ENCODE peak calls at places on chromosome 18, in five cellular contexts. Q is endothelial cell, C is left lung, W is astrocyte of the spinal cord, S is prostate gland. T is an unnamed sample.

GRCh38 chr18:57429607-57430165 is 5.5 kb upstream of the ONECUT2 start:
- DNase-seq in S (no peak), W (no peak), C (no peak), Q (no peak), T (no peak)

GRCh38 chr18:657311-657997 is at the start of gene TYMS:
- DNase-seq in Q (peak), S (peak), W (peak), C (peak), T (no peak)

GRCh38 chr18:75635096-75635495 is 207.6 kb upstream of the SMIM21 start:
- DNase-seq in C (no peak), S (no peak), W (no peak), Q (no peak), T (no peak)

GRCh38 chr18:33960393-33960792 is 264.3 kb downstream of the NOL4 start:
- DNase-seq in W (peak), Q (no peak), C (no peak), S (no peak), T (no peak)

GRCh38 chr18:8019600-8019999 is 452.5 kb downstream of the PTPRM start:
- DNase-seq in S (no peak), C (no peak), Q (no peak), W (no peak), T (no peak)

GRCh38 chr18:21141678-21142422 is 30.2 kb upstream of the ROCK1 start:
- DNase-seq in C (no peak), S (no peak), Q (no peak), W (no peak), T (no peak)

GRCh38 chr18:35185771-35186170 is 55.1 kb upstream of the ZNF397 start:
- DNase-seq in Q (no peak), W (no peak), C (no peak), S (no peak), T (no peak)

GRCh38 chr18:70289351-70290330 is 796 bp downstream of the SOCS6 start:
- DNase-seq in S (peak), W (peak), Q (peak), C (peak), T (no peak)

GRCh38 chr18:42459873-42460272 is 504.8 kb downstream of the PIK3C3 start:
- DNase-seq in C (no peak), S (no peak), W (no peak), Q (no peak), T (no peak)

GRCh38 chr18:28161608-28162599 is 15.0 kb downstream of the CDH2 start:
- DNase-seq in C (no peak), S (no peak), W (no peak), Q (no peak), T (no peak)

GRCh38 chr18:33356735-33357134 is 83.8 kb downstream of the CCDC178 start:
- DNase-seq in C (no peak), W (no peak), S (no peak), Q (no peak), T (no peak)

GRCh38 chr18:62436636-62437519 is 85.9 kb upstream of the ZCCHC2 start:
- DNase-seq in Q (no peak), S (peak), W (peak), C (peak), T (peak)

GRCh38 chr18:43772907-43773306 is 495.6 kb upstream of the SYT4 start:
- DNase-seq in C (no peak), W (no peak), S (no peak), Q (no peak), T (no peak)

GRCh38 chr18:40868110-40868858 is 1086.8 kb upstream of the PIK3C3 start:
- DNase-seq in S (no peak), C (no peak), Q (no peak), W (peak), T (no peak)

GRCh38 chr18:68275616-68276015 is 439.3 kb downstream of the TMX3 start:
- DNase-seq in C (no peak), W (peak), S (no peak), Q (no peak), T (no peak)

GRCh38 chr18:23207191-23207955 is 72.1 kb downstream of the CABLES1 start:
- DNase-seq in Q (no peak), S (no peak), C (no peak), W (peak), T (no peak)

GRCh38 chr18:24089059-24089458 is 49.8 kb upstream of the CABYR start:
- DNase-seq in S (no peak), Q (no peak), W (no peak), C (no peak), T (no peak)

GRCh38 chr18:23902396-23902795 is 112.2 kb upstream of the TTC39C start:
- DNase-seq in Q (no peak), C (no peak), S (no peak), W (no peak), T (no peak)

GRCh38 chr18:76496200-76496890 is 1.3 kb upstream of the ZNF516 start:
- DNase-seq in C (peak), W (peak), S (no peak), Q (peak), T (peak)

GRCh38 chr18:26555804-26556553 is 7.6 kb upstream of the KCTD1 start:
- DNase-seq in S (no peak), W (no peak), Q (no peak), C (no peak), T (no peak)

GRCh38 chr18:32200766-32201165 is 10.9 kb downstream of the MEP1B start:
- DNase-seq in C (no peak), W (no peak), S (no peak), Q (no peak), T (no peak)

GRCh38 chr18:73979742-73980141 is 167.9 kb downstream of the FBXO15 start:
- DNase-seq in W (peak), Q (no peak), S (no peak), C (no peak), T (no peak)

GRCh38 chr18:73352546-73352945 is 484.8 kb upstream of the NETO1 start:
- DNase-seq in W (peak), C (no peak), S (no peak), Q (no peak), T (no peak)

GRCh38 chr18:22115573-22115972 is 53.8 kb upstream of the GATA6 start:
- DNase-seq in S (no peak), Q (no peak), W (no peak), C (no peak), T (no peak)

GRCh38 chr18:8959551-8960135 is 142.9 kb upstream of the NDUFV2 start:
- DNase-seq in C (no peak), W (no peak), S (no peak), Q (no peak), T (no peak)

DNA sequence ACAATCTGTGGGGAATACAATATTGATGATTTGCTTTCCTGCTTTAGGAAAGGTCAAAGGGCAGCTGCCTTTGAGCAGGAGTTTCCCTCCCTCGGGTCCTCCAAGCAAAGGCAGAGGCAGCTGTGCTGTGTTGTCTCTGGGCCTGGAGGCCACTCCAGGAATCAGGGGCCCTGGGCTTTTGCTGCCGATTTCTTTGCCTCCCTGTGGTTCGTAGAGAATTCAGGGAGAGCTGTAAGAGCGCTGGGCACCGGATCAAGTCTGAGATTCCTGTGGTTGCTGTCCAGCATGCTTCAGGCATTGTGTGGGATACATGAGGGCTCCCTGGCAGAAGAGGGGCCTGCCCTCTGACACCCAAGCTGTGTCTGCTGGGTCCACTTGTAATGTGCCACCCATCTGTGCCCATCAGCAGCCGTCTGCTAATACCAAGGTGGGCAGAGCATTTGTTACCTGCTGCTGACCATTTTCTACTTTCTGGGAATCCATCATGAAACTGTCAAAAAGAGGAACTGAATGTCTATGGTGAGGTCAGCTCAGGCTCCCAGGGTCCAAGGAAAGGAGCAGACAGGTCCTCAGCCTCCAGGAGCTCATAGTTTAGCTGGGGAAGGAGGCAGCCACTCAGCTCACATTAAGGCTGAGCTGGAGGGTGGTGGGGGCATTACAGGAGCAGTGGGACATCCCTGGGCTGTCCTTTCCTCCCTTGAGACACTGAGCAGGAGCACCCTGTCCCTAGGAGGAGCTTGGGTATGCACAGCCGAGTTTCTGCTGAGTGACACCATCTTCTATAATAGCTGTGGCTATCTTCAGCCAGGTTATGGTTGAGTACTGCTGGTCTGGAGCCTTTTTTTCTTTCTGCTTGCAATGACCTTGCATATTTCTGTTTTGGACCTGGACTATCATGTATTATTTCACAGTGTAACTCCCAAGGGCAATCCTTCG is 68.5 kb downstream of the CTIF start:
- DNase-seq in C (no peak), S (no peak), Q (no peak), W (peak), T (no peak)
- TF ChIP-seq CTCF in C (no peak), S (no peak), Q (no peak), W (no peak), T (no peak)

DNA sequence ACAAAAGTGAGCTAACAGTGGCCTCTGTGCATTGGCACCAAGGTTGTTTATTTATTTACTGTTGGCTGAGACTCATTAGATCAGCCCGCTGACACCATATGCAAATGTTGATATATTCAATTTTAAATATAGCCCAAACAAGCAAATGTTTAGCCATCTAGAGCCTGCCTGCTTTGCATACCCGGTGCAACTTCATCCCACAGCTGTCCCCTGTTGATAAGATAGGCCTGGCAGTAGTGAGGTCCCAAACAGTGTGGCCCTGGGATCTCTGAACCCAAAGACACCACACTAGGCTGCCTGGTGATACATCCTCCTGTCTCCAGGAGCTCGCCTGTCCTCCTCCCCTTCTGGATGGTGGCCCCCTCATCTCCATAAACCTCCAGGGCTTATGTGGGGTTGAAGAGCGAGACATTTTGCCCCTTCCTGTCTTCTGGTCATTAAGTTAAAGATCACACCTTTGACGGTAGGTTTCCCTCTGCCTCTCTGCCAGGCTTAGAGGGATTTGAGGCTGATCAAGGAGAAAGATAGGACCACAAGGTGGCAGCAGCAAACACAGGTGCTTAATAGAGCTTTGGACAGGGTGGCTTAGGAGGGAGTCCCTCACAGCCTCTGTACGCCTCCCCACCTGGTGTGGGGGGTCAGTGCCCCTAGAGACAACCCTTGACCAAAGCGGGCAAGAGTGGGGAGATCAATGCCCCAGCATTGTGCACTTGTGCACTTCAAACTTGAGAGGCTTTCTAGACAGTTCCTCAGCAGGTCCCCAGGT is 23.7 kb upstream of the MYO5B start:
- DNase-seq in C (no peak), W (peak), Q (peak), S (no peak), T (no peak)
- TF ChIP-seq CTCF in C (no peak), W (peak), Q (peak), S (peak), T (no peak)

GRCh38 chr18:51078026-51078425 is 48.0 kb downstream of the SMAD4 start:
- DNase-seq in W (no peak), S (no peak), C (no peak), Q (no peak), T (no peak)

GRCh38 chr18:51077217-51077616 is 47.2 kb downstream of the SMAD4 start:
- DNase-seq in S (no peak), W (peak), Q (no peak), C (no peak), T (no peak)

GRCh38 chr18:51072586-51073303 is 42.7 kb downstream of the SMAD4 start:
- DNase-seq in C (no peak), Q (no peak), S (no peak), W (no peak), T (no peak)

GRCh38 chr18:51074605-51075004 is 44.6 kb downstream of the SMAD4 start:
- DNase-seq in Q (no peak), C (no peak), W (no peak), S (no peak), T (no peak)

GRCh38 chr18:51076503-51076902 is 46.5 kb downstream of the SMAD4 start:
- DNase-seq in Q (no peak), S (no peak), C (no peak), W (no peak), T (no peak)
- TF ChIP-seq CTCF in Q (no peak), S (no peak), C (no peak), W (no peak), T (no peak)

GRCh38 chr18:12092398-12093229 is 1.0 kb upstream of the ANKRD62 start:
- DNase-seq in Q (peak), W (no peak), S (no peak), C (peak), T (no peak)
- TF ChIP-seq CTCF in Q (no peak), W (no peak), S (peak), C (no peak), T (no peak)

GRCh38 chr18:11387880-11388279 is 221.5 kb upstream of the SLC35G4 start:
- DNase-seq in Q (no peak), S (no peak), W (no peak), C (no peak), T (no peak)
- TF ChIP-seq CTCF in Q (no peak), S (no peak), W (peak), C (peak), T (no peak)

DNA sequence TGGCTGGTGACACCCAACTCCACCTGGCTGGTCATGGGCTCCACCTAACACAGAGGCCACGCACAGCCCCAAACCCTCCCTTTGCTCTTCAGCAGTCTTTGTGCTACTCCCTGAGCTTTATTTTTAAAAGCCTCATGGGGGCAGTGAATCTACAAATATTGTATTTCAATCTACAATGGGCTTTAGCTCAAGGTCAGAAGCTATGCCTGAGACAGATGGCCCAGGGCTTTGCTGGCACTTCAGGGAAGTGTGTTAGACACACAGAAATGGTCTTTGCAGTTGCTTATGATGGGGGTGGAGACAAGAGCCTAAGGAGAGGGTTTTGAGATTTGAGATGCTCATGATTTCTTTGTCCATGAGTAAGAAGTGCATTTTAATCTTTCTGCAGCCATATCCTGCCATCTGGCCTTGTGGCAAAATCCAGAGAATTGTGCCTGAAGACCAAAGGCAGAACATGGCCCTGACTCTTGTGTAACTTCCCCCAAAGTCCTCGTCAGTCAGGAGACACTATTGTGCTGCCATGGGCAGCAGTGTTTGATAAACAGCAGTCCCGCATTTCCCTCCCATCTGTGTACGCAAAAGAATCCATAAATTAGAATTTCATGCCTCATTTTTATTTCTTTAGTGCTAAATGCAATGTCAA is 92.6 kb downstream of the VAPA start:
- DNase-seq in S (no peak), Q (no peak), W (peak), C (no peak), T (peak)
- TF ChIP-seq CTCF in S (peak), Q (no peak), W (peak), C (no peak), T (no peak)

GRCh38 chr18:58541137-58541788 is 87.6 kb downstream of the ALPK2 start:
- DNase-seq in S (no peak), Q (no peak), W (no peak), C (no peak), T (no peak)
- TF ChIP-seq CTCF in S (no peak), Q (no peak), W (peak), C (no peak), T (no peak)

DNA sequence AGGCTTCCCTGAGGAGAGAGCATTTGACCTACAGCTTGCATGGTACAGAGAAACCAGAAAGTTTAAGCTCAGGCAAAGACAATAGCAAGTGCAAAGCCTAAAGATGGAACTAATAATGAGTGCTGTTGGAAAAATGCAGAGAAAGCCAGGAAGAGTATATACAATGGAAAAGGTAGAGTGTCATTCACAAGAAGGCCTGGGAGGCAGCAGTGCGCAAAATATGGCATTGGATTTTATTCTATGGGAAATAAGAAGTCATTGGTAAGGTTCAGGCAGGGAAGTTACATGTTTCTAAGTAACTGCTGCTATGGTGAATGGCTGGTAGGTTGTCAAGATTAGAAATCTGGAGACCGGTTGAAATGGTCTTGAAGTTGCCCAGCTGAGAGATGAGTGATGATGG is 2167.3 kb upstream of the CELF4 start:
- DNase-seq in W (no peak), Q (no peak), S (no peak), C (no peak), T (no peak)
- TF ChIP-seq CTCF in W (peak), Q (no peak), S (no peak), C (no peak), T (no peak)

GRCh38 chr18:63788447-63789096 is 13.4 kb downstream of the SERPINB7 start:
- DNase-seq in Q (no peak), C (no peak), S (no peak), W (peak), T (peak)

GRCh38 chr18:63785031-63785430 is 9.8 kb downstream of the SERPINB7 start:
- DNase-seq in W (no peak), C (no peak), Q (no peak), S (no peak), T (no peak)

GRCh38 chr18:63787673-63788072 is 12.5 kb downstream of the SERPINB7 start:
- DNase-seq in W (no peak), S (no peak), C (no peak), Q (no peak), T (no peak)

GRCh38 chr18:63779386-63779785 is 4.2 kb downstream of the SERPINB7 start:
- DNase-seq in S (no peak), C (no peak), Q (no peak), W (no peak), T (no peak)

GRCh38 chr18:63783394-63783793 is 8.2 kb downstream of the SERPINB7 start:
- DNase-seq in S (no peak), W (no peak), Q (no peak), C (no peak), T (no peak)
- TF ChIP-seq CTCF in S (no peak), W (no peak), Q (no peak), C (no peak), T (no peak)